ENCODE peak calls at places on chromosomes 12 and 14, in nine cellular contexts. One of them, this sample, is unnamed.

GRCh38 chr12:107359382-107359781 is 266.0 kb upstream of the CRY1 start:
- DNase-seq in cardiac fibroblast: no peak
- DNase-seq in fibroblast of pulmonary artery: no peak
- DNase-seq in heart left ventricle: no peak
- DNase-seq in body of pancreas: no peak
- DNase-seq in fibroblast of the aortic adventitia: no peak
- DNase-seq in testis: no peak
- DNase-seq in ovary: no peak
- DNase-seq in ascending aorta: no peak
- DNase-seq in this sample: peak

GRCh38 chr12:121397521-121397920 is 2.4 kb upstream of the RNF34 start:
- DNase-seq in ascending aorta: no peak
- DNase-seq in ovary: no peak
- DNase-seq in fibroblast of pulmonary artery: no peak
- DNase-seq in heart left ventricle: no peak
- DNase-seq in fibroblast of the aortic adventitia: no peak
- DNase-seq in cardiac fibroblast: no peak
- DNase-seq in body of pancreas: no peak
- DNase-seq in testis: no peak
- DNase-seq in this sample: no peak

GRCh38 chr14:89184952-89185351 is 232.1 kb downstream of the FOXN3 start:
- DNase-seq in cardiac fibroblast: no peak
- DNase-seq in body of pancreas: no peak
- DNase-seq in testis: no peak
- DNase-seq in heart left ventricle: no peak
- DNase-seq in fibroblast of pulmonary artery: no peak
- DNase-seq in fibroblast of the aortic adventitia: no peak
- DNase-seq in ascending aorta: no peak
- DNase-seq in ovary: no peak
- DNase-seq in this sample: no peak

GRCh38 chr14:26765768-26766550 is 168.1 kb upstream of the NOVA1 start:
- DNase-seq in fibroblast of the aortic adventitia: peak
- DNase-seq in fibroblast of pulmonary artery: peak
- DNase-seq in cardiac fibroblast: peak
- DNase-seq in testis: peak
- DNase-seq in ovary: no peak
- DNase-seq in body of pancreas: no peak
- DNase-seq in ascending aorta: no peak
- DNase-seq in heart left ventricle: peak
- DNase-seq in this sample: peak

GRCh38 chr12:50354908-50355307 is 41.5 kb downstream of the FAM186A start:
- DNase-seq in heart left ventricle: no peak
- DNase-seq in testis: no peak
- DNase-seq in body of pancreas: no peak
- DNase-seq in ovary: no peak
- DNase-seq in fibroblast of pulmonary artery: no peak
- DNase-seq in fibroblast of the aortic adventitia: no peak
- DNase-seq in ascending aorta: no peak
- DNase-seq in cardiac fibroblast: peak
- DNase-seq in this sample: no peak

GRCh38 chr14:25406818-25407217 is 356.9 kb upstream of the STXBP6 start:
- DNase-seq in heart left ventricle: no peak
- DNase-seq in ascending aorta: no peak
- DNase-seq in testis: peak
- DNase-seq in body of pancreas: peak
- DNase-seq in fibroblast of pulmonary artery: peak
- DNase-seq in cardiac fibroblast: peak
- DNase-seq in ovary: no peak
- DNase-seq in fibroblast of the aortic adventitia: peak
- DNase-seq in this sample: peak

GRCh38 chr14:31270196-31270772 is 62.7 kb upstream of the HECTD1 start:
- DNase-seq in cardiac fibroblast: no peak
- DNase-seq in ovary: no peak
- DNase-seq in heart left ventricle: no peak
- DNase-seq in ascending aorta: no peak
- DNase-seq in fibroblast of the aortic adventitia: peak
- DNase-seq in body of pancreas: peak
- DNase-seq in testis: no peak
- DNase-seq in fibroblast of pulmonary artery: no peak
- DNase-seq in this sample: no peak

GRCh38 chr12:65891987-65892481 is 67.8 kb downstream of the HMGA2 start:
- DNase-seq in fibroblast of pulmonary artery: peak
- DNase-seq in cardiac fibroblast: peak
- DNase-seq in ovary: peak
- DNase-seq in body of pancreas: peak
- DNase-seq in testis: peak
- DNase-seq in heart left ventricle: peak
- DNase-seq in ascending aorta: peak
- DNase-seq in fibroblast of the aortic adventitia: peak
- DNase-seq in this sample: peak

DNA sequence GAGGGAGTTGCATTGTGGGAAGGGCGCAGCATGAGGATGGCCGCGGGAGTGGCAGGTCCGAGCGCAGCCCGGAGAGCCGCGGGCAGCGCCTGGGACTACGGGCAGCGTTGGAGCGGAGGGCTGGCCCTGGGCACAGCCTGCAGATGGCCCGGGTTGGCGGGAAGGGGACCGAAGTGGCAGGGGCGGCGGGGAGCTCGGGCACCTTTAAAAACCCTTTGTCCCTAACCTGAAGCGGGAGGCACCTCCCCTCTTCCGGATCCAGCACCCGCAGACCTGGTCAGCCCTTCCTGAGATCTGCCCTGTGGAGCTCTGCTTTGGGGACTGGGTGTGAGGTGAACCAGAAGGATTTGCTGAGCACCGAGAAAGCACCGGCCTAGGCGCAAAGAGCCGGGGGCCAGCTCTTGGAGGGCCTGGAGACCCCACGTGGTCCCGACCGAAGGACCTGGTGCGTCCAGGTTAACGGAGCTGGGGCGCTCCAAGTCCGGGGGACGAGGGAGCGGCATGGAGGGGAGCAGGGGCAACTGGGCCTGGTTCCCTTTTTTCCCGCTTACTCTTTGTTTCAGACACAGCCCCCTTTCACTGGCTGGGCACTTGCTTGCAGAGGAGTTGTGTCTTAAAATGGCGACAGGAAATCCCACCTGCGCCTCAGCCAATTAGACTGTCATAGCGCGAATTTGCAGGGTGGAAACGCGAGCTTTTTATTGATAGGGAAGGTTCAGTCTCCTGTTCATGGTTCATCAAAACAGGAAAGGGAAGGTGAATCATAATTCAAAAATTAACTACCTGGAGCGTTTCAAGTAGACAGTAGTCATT is 792 bp upstream of the SLC38A1 start:
- DNase-seq in body of pancreas: no peak
- DNase-seq in ovary: peak
- DNase-seq in fibroblast of the aortic adventitia: no peak
- DNase-seq in fibroblast of pulmonary artery: no peak
- DNase-seq in heart left ventricle: no peak
- DNase-seq in testis: peak
- DNase-seq in ascending aorta: no peak
- DNase-seq in cardiac fibroblast: peak
- DNase-seq in this sample: no peak
- H3K4me3 ChIP-seq in body of pancreas: peak
- H3K4me3 ChIP-seq in ovary: peak
- H3K4me3 ChIP-seq in fibroblast of the aortic adventitia: peak
- H3K4me3 ChIP-seq in fibroblast of pulmonary artery: peak
- H3K4me3 ChIP-seq in heart left ventricle: peak
- H3K4me3 ChIP-seq in testis: peak
- H3K4me3 ChIP-seq in ascending aorta: peak
- H3K4me3 ChIP-seq in cardiac fibroblast: peak
- H3K4me3 ChIP-seq in this sample: peak

GRCh38 chr12:124518051-124518932 is 49.1 kb downstream of the NCOR2 start:
- DNase-seq in heart left ventricle: peak
- DNase-seq in cardiac fibroblast: peak
- DNase-seq in ovary: peak
- DNase-seq in fibroblast of the aortic adventitia: peak
- DNase-seq in testis: peak
- DNase-seq in body of pancreas: peak
- DNase-seq in ascending aorta: peak
- DNase-seq in fibroblast of pulmonary artery: peak
- DNase-seq in this sample: peak

GRCh38 chr12:124515981-124516380 is 51.4 kb downstream of the NCOR2 start:
- DNase-seq in ovary: no peak
- DNase-seq in ascending aorta: no peak
- DNase-seq in cardiac fibroblast: no peak
- DNase-seq in fibroblast of pulmonary artery: no peak
- DNase-seq in fibroblast of the aortic adventitia: no peak
- DNase-seq in testis: peak
- DNase-seq in heart left ventricle: no peak
- DNase-seq in body of pancreas: no peak
- DNase-seq in this sample: no peak

GRCh38 chr12:124516850-124517249 is 50.6 kb downstream of the NCOR2 start:
- DNase-seq in heart left ventricle: no peak
- DNase-seq in ovary: no peak
- DNase-seq in fibroblast of pulmonary artery: no peak
- DNase-seq in body of pancreas: peak
- DNase-seq in testis: no peak
- DNase-seq in cardiac fibroblast: no peak
- DNase-seq in fibroblast of the aortic adventitia: no peak
- DNase-seq in ascending aorta: no peak
- DNase-seq in this sample: no peak

GRCh38 chr12:124514996-124515932 is 52.1 kb downstream of the NCOR2 start:
- DNase-seq in ascending aorta: no peak
- DNase-seq in heart left ventricle: no peak
- DNase-seq in cardiac fibroblast: no peak
- DNase-seq in fibroblast of the aortic adventitia: no peak
- DNase-seq in ovary: no peak
- DNase-seq in fibroblast of pulmonary artery: no peak
- DNase-seq in testis: no peak
- DNase-seq in body of pancreas: no peak
- DNase-seq in this sample: no peak

DNA sequence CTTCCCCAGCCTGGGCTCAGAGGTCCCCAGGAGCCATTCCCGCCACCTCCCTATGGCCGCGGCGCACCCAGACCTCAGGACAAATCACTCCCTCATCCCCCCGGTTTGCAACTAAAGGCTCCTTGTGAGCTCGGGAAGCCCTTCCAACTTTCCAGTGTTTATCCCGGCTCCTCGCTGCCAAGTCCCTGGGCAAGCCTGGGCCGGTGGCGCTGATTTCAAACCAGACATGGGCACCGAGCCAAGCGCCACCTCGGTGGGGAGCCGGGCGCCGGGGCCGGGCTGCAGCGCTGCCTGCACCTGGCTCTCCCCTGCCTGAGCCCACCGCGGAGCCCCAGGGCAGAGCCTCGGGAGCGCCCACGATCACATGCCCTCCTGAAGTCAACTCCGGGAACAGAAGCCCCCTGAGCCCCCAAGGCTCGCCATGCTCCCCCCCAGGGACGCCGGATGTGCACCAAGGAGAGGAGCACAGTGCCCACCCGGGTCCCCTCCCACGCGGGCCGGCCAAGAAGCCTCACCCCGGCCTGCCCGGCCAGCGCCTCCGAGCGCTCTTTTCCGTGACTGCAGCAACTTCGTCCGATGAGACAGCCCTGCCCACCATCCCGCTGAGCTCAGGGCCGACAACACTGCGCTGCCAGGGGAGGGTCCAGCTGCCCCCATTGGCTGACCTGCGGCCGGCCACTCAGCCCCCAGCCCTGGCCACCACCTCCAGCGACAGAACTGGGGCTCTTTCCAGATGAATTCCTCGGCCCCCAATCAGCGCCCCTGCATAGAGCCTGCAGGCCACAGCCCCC is 50.0 kb downstream of the NCOR2 start:
- DNase-seq in fibroblast of the aortic adventitia: peak
- DNase-seq in testis: peak
- DNase-seq in ascending aorta: peak
- DNase-seq in fibroblast of pulmonary artery: peak
- DNase-seq in body of pancreas: peak
- DNase-seq in ovary: peak
- DNase-seq in heart left ventricle: peak
- DNase-seq in cardiac fibroblast: peak
- DNase-seq in this sample: peak
- TF ChIP-seq CTCF in fibroblast of the aortic adventitia: no peak
- TF ChIP-seq CTCF in testis: no peak
- TF ChIP-seq CTCF in ascending aorta: peak
- TF ChIP-seq CTCF in fibroblast of pulmonary artery: no peak
- TF ChIP-seq CTCF in body of pancreas: no peak
- TF ChIP-seq CTCF in ovary: no peak
- TF ChIP-seq CTCF in heart left ventricle: no peak
- TF ChIP-seq CTCF in cardiac fibroblast: no peak
- TF ChIP-seq CTCF in this sample: no peak

DNA sequence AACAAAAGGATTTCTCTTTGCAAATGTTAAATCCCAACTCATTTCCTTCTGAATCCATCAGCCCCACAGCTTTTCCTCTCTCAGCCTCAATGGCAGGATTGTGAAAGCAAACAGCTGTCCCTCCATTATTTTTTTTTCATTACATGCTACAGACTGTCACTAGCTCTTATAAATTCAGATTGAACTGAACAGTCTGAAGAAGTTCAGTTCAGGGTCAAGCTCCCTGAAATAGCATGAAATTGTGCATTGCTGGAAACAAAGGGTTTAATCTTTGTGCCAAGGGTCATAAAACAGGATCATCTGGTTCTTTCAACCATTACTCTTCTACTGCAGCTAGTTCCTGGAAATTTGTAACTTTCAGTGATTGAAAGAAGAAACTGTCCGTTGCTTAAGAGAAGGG is 246.5 kb downstream of the RPL10L start:
- DNase-seq in fibroblast of pulmonary artery: no peak
- DNase-seq in body of pancreas: no peak
- DNase-seq in testis: no peak
- DNase-seq in fibroblast of the aortic adventitia: no peak
- DNase-seq in cardiac fibroblast: no peak
- DNase-seq in ovary: no peak
- DNase-seq in heart left ventricle: no peak
- DNase-seq in ascending aorta: no peak
- DNase-seq in this sample: no peak
- H3K4me3 ChIP-seq in fibroblast of pulmonary artery: no peak
- H3K4me3 ChIP-seq in body of pancreas: no peak
- H3K4me3 ChIP-seq in testis: no peak
- H3K4me3 ChIP-seq in fibroblast of the aortic adventitia: no peak
- H3K4me3 ChIP-seq in cardiac fibroblast: no peak
- H3K4me3 ChIP-seq in ovary: no peak
- H3K4me3 ChIP-seq in heart left ventricle: no peak
- H3K4me3 ChIP-seq in ascending aorta: no peak
- H3K4me3 ChIP-seq in this sample: no peak

GRCh38 chr12:93570552-93571359 is 1.7 kb upstream of the SOCS2 start:
- DNase-seq in cardiac fibroblast: peak
- DNase-seq in fibroblast of the aortic adventitia: peak
- DNase-seq in testis: peak
- DNase-seq in heart left ventricle: peak
- DNase-seq in ascending aorta: peak
- DNase-seq in ovary: peak
- DNase-seq in body of pancreas: peak
- DNase-seq in fibroblast of pulmonary artery: peak
- DNase-seq in this sample: peak

GRCh38 chr12:93571360-93571853 is 1.1 kb upstream of the SOCS2 start:
- DNase-seq in cardiac fibroblast: peak
- DNase-seq in heart left ventricle: peak
- DNase-seq in fibroblast of pulmonary artery: peak
- DNase-seq in ascending aorta: no peak
- DNase-seq in body of pancreas: peak
- DNase-seq in fibroblast of the aortic adventitia: peak
- DNase-seq in testis: peak
- DNase-seq in ovary: peak
- DNase-seq in this sample: peak

GRCh38 chr12:93572712-93573551 is 457 bp downstream of the SOCS2 start:
- DNase-seq in body of pancreas: peak
- DNase-seq in ascending aorta: no peak
- DNase-seq in fibroblast of the aortic adventitia: peak
- DNase-seq in ovary: peak
- DNase-seq in cardiac fibroblast: peak
- DNase-seq in testis: peak
- DNase-seq in fibroblast of pulmonary artery: peak
- DNase-seq in heart left ventricle: peak
- DNase-seq in this sample: peak

GRCh38 chr12:93573552-93574223 is 1.2 kb downstream of the SOCS2 start:
- DNase-seq in fibroblast of the aortic adventitia: peak
- DNase-seq in ovary: peak
- DNase-seq in body of pancreas: no peak
- DNase-seq in cardiac fibroblast: peak
- DNase-seq in fibroblast of pulmonary artery: no peak
- DNase-seq in ascending aorta: no peak
- DNase-seq in heart left ventricle: peak
- DNase-seq in testis: peak
- DNase-seq in this sample: peak

DNA sequence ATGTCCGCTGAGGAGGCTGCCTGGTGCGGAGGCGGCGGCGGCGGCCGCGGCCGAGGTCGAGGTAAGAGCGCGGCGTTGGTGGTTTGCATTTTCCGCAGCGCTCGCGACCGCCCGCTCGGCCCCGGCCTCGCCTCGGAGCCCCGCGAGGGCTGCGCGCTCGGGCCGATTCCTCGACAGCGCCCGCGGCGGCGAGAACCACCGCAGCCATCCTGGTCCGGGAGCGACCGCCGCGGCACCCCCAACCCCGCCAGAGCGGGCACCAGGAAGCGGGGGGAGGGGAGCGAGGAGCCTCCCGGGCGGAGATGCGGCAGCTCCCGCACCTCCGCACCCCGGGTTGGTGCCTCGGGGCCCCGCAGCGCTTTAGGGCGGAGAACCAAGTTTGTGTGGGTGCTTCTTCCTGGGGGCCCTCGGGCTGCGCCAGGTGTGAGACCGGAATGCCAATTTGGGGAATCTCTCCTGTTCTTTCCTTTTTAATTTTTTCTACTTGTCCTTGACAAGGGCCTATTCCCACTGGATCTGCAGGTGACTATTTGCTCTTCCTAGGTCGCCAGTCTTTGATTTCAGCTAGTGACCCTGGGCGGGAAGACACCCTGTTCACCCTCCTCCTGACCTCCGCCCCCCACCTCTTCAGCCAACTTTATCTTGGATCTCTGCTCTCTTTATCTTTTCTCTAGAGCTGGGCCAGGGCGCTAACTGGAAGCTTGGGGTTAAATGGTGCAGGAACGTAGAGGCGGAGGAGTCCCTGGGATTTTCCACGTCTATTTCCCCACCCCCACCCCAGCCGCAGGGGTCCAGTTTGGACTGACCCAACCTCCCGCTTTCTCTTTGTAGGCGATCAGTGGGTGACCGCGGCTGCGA is at the start of gene SOCS2:
- DNase-seq in ovary: peak
- DNase-seq in testis: no peak
- DNase-seq in body of pancreas: peak
- DNase-seq in cardiac fibroblast: no peak
- DNase-seq in fibroblast of the aortic adventitia: no peak
- DNase-seq in ascending aorta: no peak
- DNase-seq in fibroblast of pulmonary artery: peak
- DNase-seq in heart left ventricle: peak
- DNase-seq in this sample: peak
- TF ChIP-seq CTCF in ovary: peak
- TF ChIP-seq CTCF in testis: no peak
- TF ChIP-seq CTCF in body of pancreas: no peak
- TF ChIP-seq CTCF in cardiac fibroblast: no peak
- TF ChIP-seq CTCF in fibroblast of the aortic adventitia: no peak
- TF ChIP-seq CTCF in ascending aorta: no peak
- TF ChIP-seq CTCF in fibroblast of pulmonary artery: no peak
- TF ChIP-seq CTCF in heart left ventricle: no peak
- TF ChIP-seq CTCF in this sample: no peak